ENCODE peak calls at places on chromosomes 5 and 9, in seven cellular contexts. P is epithelial cell of esophagus; J is NCI-H2081; R is stimulated activated CD4-positive, alpha-beta T cell treated with anti-CD3 and anti-CD28 coated beads, Interleukin-4, amount 100 ng/mL, for 1 hour; F is coronary artery; C is fibroblast of the aortic adventitia; N is immature natural killer cell. O is an unnamed sample.
A peak's percentile ranks its signal among the peaks of the same experiment; 100 is the strongest.

GRCh38 chr5:68315679-68316271 is 100.2 kb downstream of the PIK3R1 start:
- DNase-seq in P (peak; percentile 61), J (no peak), R (peak; percentile 33), F (no peak), C (no peak), N (peak; percentile 63), O (no peak)

GRCh38 chr5:52787600-52788504 is at the start of the genes ITGA1 and PELO:
- DNase-seq in P (peak; percentile 63), J (peak; percentile 69), R (peak; percentile 63), F (peak; percentile 95), C (peak; percentile 80), N (peak; percentile 38), O (peak; percentile 95)

GRCh38 chr5:759111-759741 is 25.3 kb downstream of the ZDHHC11B start:
- DNase-seq in P (no peak), J (peak; percentile 21), R (peak; percentile 26), F (peak; percentile 81), C (peak; percentile 13), N (no peak), O (no peak)

GRCh38 chr5:174573210-174574014 is 151.0 kb upstream of the MSX2 start:
- DNase-seq in P (no peak), J (no peak), R (no peak), F (no peak), C (peak; percentile 42), N (no peak), O (no peak)

GRCh38 chr9:19102181-19102630 is 498 bp downstream of the HAUS6 start:
- DNase-seq in P (peak; percentile 34), J (peak; percentile 65), R (peak; percentile 11), F (no peak), C (no peak), N (peak; percentile 38), O (peak; percentile 40)

GRCh38 chr9:127826253-127826913 is 23.7 kb downstream of the FPGS start:
- DNase-seq in P (no peak), J (no peak), R (no peak), F (no peak), C (no peak), N (no peak), O (no peak)

GRCh38 chr5:174044451-174044850 is 1.1 kb upstream of the NSG2 start:
- DNase-seq in P (no peak), J (no peak), R (no peak), F (no peak), C (no peak), N (no peak), O (no peak)

GRCh38 chr9:98714833-98715232 is 6.1 kb upstream of the GABBR2 start:
- DNase-seq in P (no peak), J (no peak), R (no peak), F (no peak), C (no peak), N (no peak), O (no peak)

GRCh38 chr5:128349044-128349629 is 188.9 kb downstream of the FBN2 start:
- DNase-seq in P (peak; percentile 98), J (peak; percentile 94), R (no peak), F (no peak), C (no peak), N (no peak), O (no peak)

GRCh38 chr9:105858877-105859276 is 164.5 kb downstream of the TMEM38B start:
- DNase-seq in P (no peak), J (no peak), R (no peak), F (no peak), C (no peak), N (no peak), O (no peak)

GRCh38 chr5:19314840-19315239 is 673.2 kb downstream of the CDH18 start:
- DNase-seq in P (peak; percentile 96), J (peak; percentile 22), R (no peak), F (no peak), C (peak; percentile 83), N (no peak), O (peak; percentile 5)

GRCh38 chr5:35058395-35058794 is 10.6 kb upstream of the AGXT2 start:
- DNase-seq in P (no peak), J (no peak), R (no peak), F (no peak), C (no peak), N (no peak), O (no peak)

GRCh38 chr9:87167616-87168015 is 220.3 kb upstream of the GAS1 start:
- DNase-seq in P (peak; percentile 65), J (no peak), R (no peak), F (no peak), C (no peak), N (no peak), O (no peak)

GRCh38 chr5:135230326-135230925 is 168.6 kb downstream of the MACROH2A1 start:
- DNase-seq in P (peak; percentile 35), J (no peak), R (no peak), F (no peak), C (peak; percentile 91), N (no peak), O (peak; percentile 63)